ENCODE peak calls at places on chromosomes 2 and 18, in five cellular contexts. F is stomach, G is prostate gland, Y is B cell, W is fibroblast of pulmonary artery. P is an unnamed sample.
A peak's percentile ranks its signal among the peaks of the same experiment; 100 is the strongest.

GRCh38 chr2:3575534-3576324 is 669 bp downstream of the RPS7 start:
- DNase-seq in W (no peak), Y (peak; percentile 46), G (peak; percentile 11), F (no peak), P (no peak)

GRCh38 chr2:139805378-139805777 is 1025.2 kb upstream of the NXPH2 start:
- DNase-seq in G (no peak), F (no peak), Y (no peak), W (peak; percentile 4), P (no peak)

GRCh38 chr2:45014016-45014702 is 4.9 kb upstream of the SIX2 start:
- DNase-seq in W (peak; percentile 69), Y (peak; percentile 69), F (peak; percentile 43), G (no peak), P (no peak)

GRCh38 chr2:177622516-177622915 is 229.9 kb downstream of the AGPS start:
- DNase-seq in Y (no peak), W (no peak), F (no peak), G (no peak), P (no peak)

GRCh38 chr2:240569523-240569997 is 1.3 kb downstream of the RNPEPL1 start:
- DNase-seq in F (no peak), W (no peak), G (no peak), Y (no peak), P (no peak)

GRCh38 chr2:127568128-127568527 is 32.6 kb downstream of the MYO7B start:
- DNase-seq in G (no peak), Y (no peak), F (no peak), W (no peak), P (peak; percentile 10)

GRCh38 chr2:112813043-112813966 is 23.3 kb downstream of the IL1B start:
- DNase-seq in G (no peak), F (no peak), W (peak; percentile 96), Y (no peak), P (no peak)

GRCh38 chr2:48482313-48482712 is 47.6 kb upstream of the STON1 start:
- DNase-seq in G (no peak), W (peak; percentile 92), F (no peak), Y (no peak), P (no peak)

GRCh38 chr2:232541195-232541960 is 1.9 kb downstream of the CHRNG start:
- DNase-seq in G (no peak), W (no peak), Y (no peak), F (peak; percentile 23), P (no peak)

GRCh38 chr2:169964740-169965139 is 137.5 kb downstream of the UBR3 start:
- DNase-seq in Y (no peak), F (no peak), W (peak; percentile 11), G (peak; percentile 52), P (no peak)

GRCh38 chr2:29207352-29207751 is 92.1 kb downstream of the CLIP4 start:
- DNase-seq in G (no peak), Y (no peak), F (no peak), W (no peak), P (no peak)

GRCh38 chr18:77127769-77128671 is 4.6 kb downstream of the MBP start:
- DNase-seq in Y (peak; percentile 72), W (peak; percentile 92), G (peak; percentile 87), F (no peak), P (peak; percentile 55)

GRCh38 chr2:159146930-159147666 is 139.4 kb downstream of the WDSUB1 start:
- DNase-seq in F (peak; percentile 67), W (no peak), Y (no peak), G (peak; percentile 34), P (no peak)

GRCh38 chr2:197869501-197870111 is 65.2 kb downstream of the PLCL1 start:
- DNase-seq in F (no peak), Y (no peak), G (no peak), W (peak; percentile 35), P (no peak)

GRCh38 chr2:25215232-25215631 is 46.9 kb upstream of the POMC start:
- DNase-seq in W (no peak), F (no peak), G (no peak), Y (no peak), P (no peak)

GRCh38 chr2:240569998-240570530 is 1.8 kb downstream of the RNPEPL1 start:
- DNase-seq in G (no peak), Y (no peak), F (peak; percentile 43), W (no peak), P (peak; percentile 14)

GRCh38 chr2:130826821-130827501 is 9.8 kb upstream of the ARHGEF4 start:
- DNase-seq in W (no peak), F (no peak), Y (no peak), G (no peak), P (no peak)

GRCh38 chr2:226057914-226058313 is 658.4 kb downstream of the NYAP2 start:
- DNase-seq in F (no peak), Y (no peak), G (no peak), W (no peak), P (no peak)

GRCh38 chr2:28225472-28225915 is 167.2 kb upstream of the FOSL2 start:
- DNase-seq in Y (no peak), F (no peak), W (no peak), G (no peak), P (no peak)

GRCh38 chr18:23226930-23227728 is 91.8 kb downstream of the CABLES1 start:
- DNase-seq in F (no peak), Y (no peak), G (no peak), W (peak; percentile 96), P (no peak)

GRCh38 chr2:37885329-37885993 is 39.6 kb upstream of the RMDN2 start:
- DNase-seq in G (no peak), Y (no peak), F (no peak), W (no peak), P (no peak)

GRCh38 chr2:99403524-99403923 is 66.3 kb downstream of the EIF5B start:
- DNase-seq in Y (no peak), W (no peak), F (no peak), G (no peak), P (no peak)

GRCh38 chr2:222707689-222708273 is 36.3 kb downstream of the MOGAT1 start:
- DNase-seq in W (peak; percentile 28), Y (no peak), G (no peak), F (no peak), P (no peak)

GRCh38 chr2:194700726-194701125 is 956.3 kb upstream of the SLC39A10 start:
- DNase-seq in G (no peak), Y (no peak), F (no peak), W (no peak), P (no peak)

GRCh38 chr2:21406983-21407382 is 283.2 kb downstream of the TDRD15 start:
- DNase-seq in Y (no peak), W (no peak), G (no peak), F (no peak), P (no peak)

GRCh38 chr2:38658613-38659012 is 7.3 kb upstream of the GALM start:
- DNase-seq in G (no peak), W (no peak), Y (no peak), F (no peak), P (no peak)

GRCh38 chr2:1973636-1974035 is 229.3 kb upstream of the PXDN start:
- DNase-seq in W (no peak), Y (no peak), F (no peak), G (no peak), P (no peak)

GRCh38 chr2:74739129-74739528 is 85.1 kb downstream of the SEMA4F start:
- DNase-seq in W (no peak), G (no peak), Y (no peak), F (no peak), P (no peak)

GRCh38 chr2:241558532-241559488 is at the start of gene BOK:
- DNase-seq in G (peak; percentile 41), F (peak; percentile 73), Y (no peak), W (peak; percentile 80), P (no peak)

DNA sequence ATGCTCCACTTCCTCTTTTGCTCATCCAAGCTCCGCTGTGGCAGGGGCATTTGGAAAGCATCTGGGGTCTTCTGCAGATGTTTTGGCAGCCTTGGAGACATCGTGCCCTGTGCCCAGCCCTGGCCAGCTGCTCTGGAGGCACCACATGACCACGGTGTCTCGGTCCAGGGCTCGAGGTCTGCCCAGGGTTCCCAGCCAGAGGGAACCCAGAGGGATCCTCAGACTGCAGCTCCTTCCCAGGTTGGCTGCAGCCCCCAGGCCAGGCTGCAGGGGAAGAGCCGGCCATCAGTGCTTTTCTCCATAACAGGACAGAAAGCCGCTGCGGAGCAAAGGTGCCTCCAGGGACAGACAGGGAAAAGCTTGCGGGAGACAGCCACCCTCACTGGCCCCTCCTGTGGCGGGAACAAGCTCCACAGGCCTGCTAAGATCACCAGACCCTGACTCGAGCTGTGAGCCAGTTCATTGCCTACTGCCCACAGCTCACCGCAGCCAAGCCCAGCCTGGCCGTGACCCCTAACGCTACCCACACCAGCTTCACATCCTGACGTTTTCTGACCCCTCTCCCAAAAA is 74.7 kb downstream of the SMAD7 start:
- DNase-seq in F (no peak), Y (no peak), W (no peak), G (no peak), P (no peak)
- TF ChIP-seq CTCF in F (no peak), Y (no peak), W (no peak), G (no peak), P (no peak)

GRCh38 chr18:60413944-60414547 is 41.5 kb upstream of the MC4R start:
- DNase-seq in G (no peak), F (no peak), W (peak; percentile 24), Y (no peak), P (no peak)
- TF ChIP-seq CTCF in G (no peak), F (no peak), W (peak; percentile 58), Y (no peak), P (no peak)

GRCh38 chr2:237687666-237688065 is 60.3 kb downstream of the LRRFIP1 start:
- DNase-seq in F (peak; percentile 67), Y (peak; percentile 74), G (no peak), W (peak; percentile 98), P (peak; percentile 83)

GRCh38 chr2:237682901-237683670 is 55.7 kb downstream of the LRRFIP1 start:
- DNase-seq in W (no peak), F (no peak), G (no peak), Y (no peak), P (no peak)

GRCh38 chr2:237688081-237688480 is 60.7 kb downstream of the LRRFIP1 start:
- DNase-seq in Y (no peak), G (no peak), W (no peak), F (no peak), P (no peak)

GRCh38 chr2:237686659-237687136 is 59.3 kb downstream of the LRRFIP1 start:
- DNase-seq in G (no peak), W (peak; percentile 61), F (no peak), Y (no peak), P (no peak)

DNA sequence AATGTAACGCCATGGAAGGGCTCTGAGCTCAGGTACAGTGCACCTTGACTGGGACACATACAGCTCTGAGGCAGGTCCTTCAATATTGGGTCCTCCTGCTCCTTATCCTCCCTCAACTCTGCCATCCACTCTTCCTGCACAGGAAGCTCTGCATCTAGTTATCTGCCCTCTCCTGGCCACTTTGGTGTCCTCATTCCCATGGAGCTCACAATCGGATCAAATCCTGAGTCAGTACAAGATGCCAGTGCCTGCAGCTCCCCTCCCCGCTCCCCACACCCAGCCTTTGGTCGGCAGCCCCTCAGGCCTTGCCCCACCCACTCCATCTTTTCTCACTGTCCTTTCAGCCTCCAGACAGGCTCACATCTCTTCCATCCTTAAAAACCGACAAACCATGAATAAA is 58.0 kb downstream of the LRRFIP1 start:
- DNase-seq in G (no peak), F (no peak), W (peak; percentile 47), Y (no peak), P (no peak)
- TF ChIP-seq CTCF in G (no peak), F (no peak), W (peak; percentile 44), Y (no peak), P (no peak)

DNA sequence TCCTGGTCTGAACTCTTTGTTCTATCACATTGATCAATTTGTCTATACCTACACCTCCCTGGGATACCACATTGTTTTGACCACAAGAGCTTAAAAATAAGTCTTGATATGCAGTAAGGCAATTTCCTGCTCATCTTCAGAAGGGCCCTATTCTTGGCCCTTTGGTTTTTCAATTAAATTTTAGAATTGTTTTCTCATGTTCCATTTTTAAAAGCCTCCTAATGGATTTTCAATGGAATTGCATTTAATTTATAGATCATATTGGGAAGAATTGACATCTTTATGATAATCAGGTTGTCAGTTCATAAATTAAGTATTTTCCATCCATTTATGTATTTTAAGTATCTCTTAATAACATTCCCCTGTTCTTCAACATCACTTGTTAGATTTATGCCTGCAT is 47.6 kb upstream of the EPAS1 start:
- DNase-seq in Y (no peak), G (no peak), W (no peak), F (no peak), P (no peak)
- TF ChIP-seq CTCF in Y (no peak), G (no peak), W (no peak), F (no peak), P (no peak)